ENCODE peak calls at places on chromosome X, in seven cellular contexts. One of them, this sample, is unnamed.

GRCh38 chrX:66760648-66761047 is 121.8 kb upstream of the EDA2R start:
- DNase-seq in epithelial cell of esophagus: no peak
- DNase-seq in fibroblast of mammary gland: peak; percentile 1
- DNase-seq in right atrium auricular region: no peak
- DNase-seq in AG10803: no peak
- DNase-seq in BJ: no peak
- DNase-seq in GM06990: no peak
- DNase-seq in this sample: no peak

GRCh38 chrX:56729152-56729557 is at the start of gene NBDY:
- DNase-seq in epithelial cell of esophagus: peak; percentile 58
- DNase-seq in fibroblast of mammary gland: peak; percentile 51
- DNase-seq in right atrium auricular region: peak; percentile 62
- DNase-seq in AG10803: peak; percentile 25
- DNase-seq in BJ: no peak
- DNase-seq in GM06990: peak; percentile 64
- DNase-seq in this sample: peak; percentile 15

GRCh38 chrX:140141444-140142029 is 176.2 kb upstream of the CXorf66 start:
- DNase-seq in epithelial cell of esophagus: peak; percentile 36
- DNase-seq in fibroblast of mammary gland: peak; percentile 29
- DNase-seq in right atrium auricular region: no peak
- DNase-seq in AG10803: peak; percentile 17
- DNase-seq in BJ: no peak
- DNase-seq in GM06990: no peak
- DNase-seq in this sample: no peak

GRCh38 chrX:136310411-136310810 is 9.6 kb downstream of the ADGRG4 start:
- DNase-seq in epithelial cell of esophagus: peak; percentile 49
- DNase-seq in fibroblast of mammary gland: peak; percentile 40
- DNase-seq in right atrium auricular region: no peak
- DNase-seq in AG10803: no peak
- DNase-seq in BJ: no peak
- DNase-seq in GM06990: no peak
- DNase-seq in this sample: no peak

GRCh38 chrX:17527932-17528331 is 152.9 kb downstream of the NHS start:
- DNase-seq in epithelial cell of esophagus: no peak
- DNase-seq in fibroblast of mammary gland: no peak
- DNase-seq in right atrium auricular region: no peak
- DNase-seq in AG10803: no peak
- DNase-seq in BJ: no peak
- DNase-seq in GM06990: no peak
- DNase-seq in this sample: no peak

GRCh38 chrX:49754238-49754857 is 58.6 kb upstream of the PAGE1 start:
- DNase-seq in epithelial cell of esophagus: peak; percentile 52
- DNase-seq in fibroblast of mammary gland: peak; percentile 34
- DNase-seq in right atrium auricular region: no peak
- DNase-seq in AG10803: peak; percentile 30
- DNase-seq in BJ: no peak
- DNase-seq in GM06990: no peak
- DNase-seq in this sample: peak; percentile 14

GRCh38 chrX:14095702-14096101 is 66.0 kb upstream of the GEMIN8 start:
- DNase-seq in epithelial cell of esophagus: peak; percentile 61
- DNase-seq in fibroblast of mammary gland: peak; percentile 69
- DNase-seq in right atrium auricular region: no peak
- DNase-seq in AG10803: peak; percentile 60
- DNase-seq in BJ: no peak
- DNase-seq in GM06990: no peak
- DNase-seq in this sample: peak; percentile 14

GRCh38 chrX:110118535-110118934 is 115.6 kb downstream of the TMEM164 start:
- DNase-seq in epithelial cell of esophagus: no peak
- DNase-seq in fibroblast of mammary gland: no peak
- DNase-seq in right atrium auricular region: no peak
- DNase-seq in AG10803: no peak
- DNase-seq in BJ: no peak
- DNase-seq in GM06990: no peak
- DNase-seq in this sample: no peak

GRCh38 chrX:103520391-103520790 is 1.1 kb upstream of the RAB40A start:
- DNase-seq in epithelial cell of esophagus: no peak
- DNase-seq in fibroblast of mammary gland: peak; percentile 83
- DNase-seq in right atrium auricular region: no peak
- DNase-seq in AG10803: peak; percentile 52
- DNase-seq in BJ: no peak
- DNase-seq in GM06990: no peak
- DNase-seq in this sample: no peak

GRCh38 chrX:129108936-129109335 is 414.4 kb downstream of the SMARCA1 start:
- DNase-seq in epithelial cell of esophagus: no peak
- DNase-seq in fibroblast of mammary gland: no peak
- DNase-seq in right atrium auricular region: no peak
- DNase-seq in AG10803: no peak
- DNase-seq in BJ: no peak
- DNase-seq in GM06990: no peak
- DNase-seq in this sample: no peak

GRCh38 chrX:10597871-10598270 is 22.5 kb downstream of the MID1 start:
- DNase-seq in epithelial cell of esophagus: peak; percentile 43
- DNase-seq in fibroblast of mammary gland: peak; percentile 64
- DNase-seq in right atrium auricular region: no peak
- DNase-seq in AG10803: peak; percentile 31
- DNase-seq in BJ: no peak
- DNase-seq in GM06990: no peak
- DNase-seq in this sample: no peak

GRCh38 chrX:154360155-154360713 is 14.2 kb downstream of the FLNA start:
- DNase-seq in epithelial cell of esophagus: no peak
- DNase-seq in fibroblast of mammary gland: no peak
- DNase-seq in right atrium auricular region: no peak
- DNase-seq in AG10803: no peak
- DNase-seq in BJ: no peak
- DNase-seq in GM06990: no peak
- DNase-seq in this sample: no peak

GRCh38 chrX:101799387-101799786 is 132.4 kb downstream of the ZMAT1 start:
- DNase-seq in epithelial cell of esophagus: peak; percentile 82
- DNase-seq in fibroblast of mammary gland: peak; percentile 87
- DNase-seq in right atrium auricular region: peak; percentile 89
- DNase-seq in AG10803: peak; percentile 76
- DNase-seq in BJ: peak; percentile 14
- DNase-seq in GM06990: peak; percentile 42
- DNase-seq in this sample: peak; percentile 88

GRCh38 chrX:135050603-135051002 is 1.3 kb downstream of the RTL8A start:
- DNase-seq in epithelial cell of esophagus: no peak
- DNase-seq in fibroblast of mammary gland: no peak
- DNase-seq in right atrium auricular region: no peak
- DNase-seq in AG10803: no peak
- DNase-seq in BJ: no peak
- DNase-seq in GM06990: no peak
- DNase-seq in this sample: no peak
- H3K4me3 ChIP-seq in epithelial cell of esophagus: peak overlapping the region; percentile 60
- H3K4me3 ChIP-seq in fibroblast of mammary gland: peak overlapping the region; percentile 61
- H3K4me3 ChIP-seq in right atrium auricular region: peak overlapping the region; percentile 58
- H3K4me3 ChIP-seq in AG10803: peak overlapping the region; percentile 70
- H3K4me3 ChIP-seq in BJ: peak overlapping the region; percentile 63
- H3K4me3 ChIP-seq in GM06990: no peak overlapping the region
- H3K4me3 ChIP-seq in this sample: no peak overlapping the region

GRCh38 chrX:8125566-8125965 is 45.5 kb downstream of the VCX2 start:
- DNase-seq in epithelial cell of esophagus: no peak
- DNase-seq in fibroblast of mammary gland: no peak
- DNase-seq in right atrium auricular region: no peak
- DNase-seq in AG10803: no peak
- DNase-seq in BJ: no peak
- DNase-seq in GM06990: no peak
- DNase-seq in this sample: no peak
- TF ChIP-seq CTCF in epithelial cell of esophagus: no peak
- TF ChIP-seq CTCF in fibroblast of mammary gland: no peak
- TF ChIP-seq CTCF in right atrium auricular region: no peak
- TF ChIP-seq CTCF in AG10803: no peak
- TF ChIP-seq CTCF in BJ: no peak
- TF ChIP-seq CTCF in GM06990: no peak
- TF ChIP-seq CTCF in this sample: no peak

GRCh38 chrX:119482497-119483480 is 14.5 kb downstream of the SLC25A5 start:
- DNase-seq in epithelial cell of esophagus: peak; percentile 59
- DNase-seq in fibroblast of mammary gland: peak; percentile 35
- DNase-seq in right atrium auricular region: no peak
- DNase-seq in AG10803: peak; percentile 52
- DNase-seq in BJ: no peak
- DNase-seq in GM06990: peak; percentile 66
- DNase-seq in this sample: peak; percentile 32
- H3K4me3 ChIP-seq in epithelial cell of esophagus: no peak overlapping the region
- H3K4me3 ChIP-seq in fibroblast of mammary gland: peak overlapping the region; percentile 9
- H3K4me3 ChIP-seq in right atrium auricular region: peak overlapping the region; percentile 39
- H3K4me3 ChIP-seq in AG10803: peak overlapping the region; percentile 53
- H3K4me3 ChIP-seq in BJ: peak overlapping the region; percentile 22
- H3K4me3 ChIP-seq in GM06990: peak overlapping the region; percentile 27
- H3K4me3 ChIP-seq in this sample: no peak overlapping the region

DNA sequence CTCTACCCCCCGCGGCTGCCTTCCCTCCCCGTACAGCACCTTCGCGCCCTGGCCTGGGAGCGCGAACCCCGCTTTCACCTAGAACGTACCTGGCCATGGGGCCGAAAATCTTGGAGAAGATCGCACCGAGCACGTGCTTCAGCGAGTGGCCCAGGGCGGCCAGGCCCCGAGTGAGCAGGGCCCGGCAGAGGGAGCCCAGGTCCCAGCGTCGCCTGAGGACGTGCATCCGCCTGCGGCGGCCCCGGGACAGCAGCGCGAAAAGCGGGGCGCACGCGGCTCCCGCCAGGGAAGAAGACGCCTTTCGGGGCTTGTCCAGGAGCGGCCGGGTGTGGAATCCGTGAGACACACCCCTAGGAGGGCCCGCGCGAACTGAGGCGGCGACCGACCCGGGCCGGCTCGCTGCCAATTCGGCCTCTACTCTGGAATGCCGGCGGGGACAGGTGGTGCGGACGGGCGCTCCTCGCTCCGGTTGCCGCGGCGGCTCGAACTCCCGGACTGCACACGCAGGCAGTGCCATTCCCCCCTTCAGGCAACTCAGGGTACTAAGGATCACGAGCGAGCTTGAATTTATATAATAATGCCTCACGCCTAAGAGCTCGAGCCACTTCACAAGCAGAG is at the start of gene HS6ST2:
- DNase-seq in epithelial cell of esophagus: peak; percentile 19
- DNase-seq in fibroblast of mammary gland: no peak
- DNase-seq in right atrium auricular region: no peak
- DNase-seq in AG10803: no peak
- DNase-seq in BJ: no peak
- DNase-seq in GM06990: peak; percentile 1
- DNase-seq in this sample: no peak
- TF ChIP-seq CTCF in epithelial cell of esophagus: peak; percentile 18
- TF ChIP-seq CTCF in fibroblast of mammary gland: no peak
- TF ChIP-seq CTCF in right atrium auricular region: no peak
- TF ChIP-seq CTCF in AG10803: no peak
- TF ChIP-seq CTCF in BJ: no peak
- TF ChIP-seq CTCF in GM06990: no peak
- TF ChIP-seq CTCF in this sample: no peak

DNA sequence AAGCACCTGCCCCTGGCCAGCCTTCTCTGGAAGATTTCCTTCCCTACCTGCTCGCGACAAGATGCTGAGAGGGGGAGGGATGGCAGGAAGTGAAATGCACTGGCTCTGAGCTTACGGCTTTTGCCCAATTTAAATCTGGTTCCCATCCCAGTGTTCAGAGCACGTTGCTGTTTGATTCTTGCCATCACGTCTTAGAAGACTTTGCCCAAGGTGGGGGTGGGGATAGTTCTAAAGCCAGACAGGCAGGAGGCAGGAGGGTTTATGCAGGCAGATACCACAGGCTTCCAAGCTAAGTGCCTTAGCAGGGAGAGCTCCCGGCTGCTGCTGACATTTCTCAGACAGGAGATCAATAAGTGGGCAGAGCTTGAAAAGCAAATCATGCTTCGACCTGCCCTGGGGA is 393.9 kb downstream of the MID1IP1 start:
- DNase-seq in epithelial cell of esophagus: no peak
- DNase-seq in fibroblast of mammary gland: no peak
- DNase-seq in right atrium auricular region: no peak
- DNase-seq in AG10803: no peak
- DNase-seq in BJ: no peak
- DNase-seq in GM06990: no peak
- DNase-seq in this sample: peak; percentile 66
- H3K4me3 ChIP-seq in epithelial cell of esophagus: no peak overlapping the region
- H3K4me3 ChIP-seq in fibroblast of mammary gland: no peak overlapping the region
- H3K4me3 ChIP-seq in right atrium auricular region: no peak overlapping the region
- H3K4me3 ChIP-seq in AG10803: no peak overlapping the region
- H3K4me3 ChIP-seq in BJ: no peak overlapping the region
- H3K4me3 ChIP-seq in GM06990: no peak overlapping the region
- H3K4me3 ChIP-seq in this sample: no peak overlapping the region